ENCODE peak calls at places on chromosomes 3 and 15, in four cellular contexts. One of them, this sample, is unnamed.

GRCh38 chr3:187947927-187948682 is 202.8 kb upstream of the BCL6 start:
- DNase-seq in ovary: no peak
- DNase-seq in upper lobe of right lung: no peak
- DNase-seq in mesendoderm: no peak
- DNase-seq in this sample: no peak

GRCh38 chr3:94301346-94301745 is 238.5 kb downstream of the NSUN3 start:
- DNase-seq in ovary: no peak
- DNase-seq in upper lobe of right lung: no peak
- DNase-seq in mesendoderm: no peak
- DNase-seq in this sample: no peak

GRCh38 chr3:190194506-190194905 is 73.8 kb upstream of the P3H2 start:
- DNase-seq in ovary: no peak
- DNase-seq in upper lobe of right lung: no peak
- DNase-seq in mesendoderm: no peak
- DNase-seq in this sample: peak

GRCh38 chr15:78906310-78906608 is 33.6 kb downstream of the MORF4L1 start:
- DNase-seq in ovary: no peak
- DNase-seq in upper lobe of right lung: no peak
- DNase-seq in mesendoderm: no peak
- DNase-seq in this sample: no peak

GRCh38 chr15:71512281-71513016 is 297.9 kb upstream of the NR2E3 start:
- DNase-seq in ovary: no peak
- DNase-seq in upper lobe of right lung: no peak
- DNase-seq in mesendoderm: no peak
- DNase-seq in this sample: no peak

GRCh38 chr15:62344806-62345539 is 179.9 kb upstream of the C2CD4B start:
- DNase-seq in ovary: peak
- DNase-seq in upper lobe of right lung: no peak
- DNase-seq in mesendoderm: peak
- DNase-seq in this sample: peak

GRCh38 chr15:43977072-43977884 is 150.5 kb downstream of the WDR76 start:
- DNase-seq in ovary: no peak
- DNase-seq in upper lobe of right lung: no peak
- DNase-seq in mesendoderm: peak
- DNase-seq in this sample: no peak

GRCh38 chr3:189903562-189904250 is 217.0 kb downstream of the P3H2 start:
- DNase-seq in ovary: no peak
- DNase-seq in upper lobe of right lung: no peak
- DNase-seq in mesendoderm: no peak
- DNase-seq in this sample: no peak

GRCh38 chr3:111668912-111669488 is 73.9 kb upstream of the ZBED2 start:
- DNase-seq in ovary: no peak
- DNase-seq in upper lobe of right lung: no peak
- DNase-seq in mesendoderm: peak
- DNase-seq in this sample: peak

GRCh38 chr3:114356084-114357009 is 62.5 kb downstream of the TIGIT start:
- DNase-seq in ovary: no peak
- DNase-seq in upper lobe of right lung: no peak
- DNase-seq in mesendoderm: peak
- DNase-seq in this sample: peak

GRCh38 chr3:98890960-98891910 is 10.3 kb downstream of the DCBLD2 start:
- DNase-seq in ovary: no peak
- DNase-seq in upper lobe of right lung: no peak
- DNase-seq in mesendoderm: peak
- DNase-seq in this sample: no peak

GRCh38 chr3:32323605-32324004 is 68.0 kb upstream of the CMTM7 start:
- DNase-seq in ovary: no peak
- DNase-seq in upper lobe of right lung: no peak
- DNase-seq in mesendoderm: no peak
- DNase-seq in this sample: no peak

GRCh38 chr15:40104296-40104864 is 4.3 kb downstream of the BMF start:
- DNase-seq in ovary: no peak
- DNase-seq in upper lobe of right lung: no peak
- DNase-seq in mesendoderm: no peak
- DNase-seq in this sample: no peak

GRCh38 chr15:40104865-40105516 is 3.7 kb downstream of the BMF start:
- DNase-seq in ovary: peak
- DNase-seq in upper lobe of right lung: peak
- DNase-seq in mesendoderm: peak
- DNase-seq in this sample: peak

GRCh38 chr15:40106203-40107161 is 2.2 kb downstream of the BMF start:
- DNase-seq in ovary: no peak
- DNase-seq in upper lobe of right lung: peak
- DNase-seq in mesendoderm: peak
- DNase-seq in this sample: peak

GRCh38 chr15:40103864-40104271 is 4.8 kb downstream of the BMF start:
- DNase-seq in ovary: no peak
- DNase-seq in upper lobe of right lung: no peak
- DNase-seq in mesendoderm: peak
- DNase-seq in this sample: no peak

GRCh38 chr15:40105517-40106202 is 3.0 kb downstream of the BMF start:
- DNase-seq in ovary: no peak
- DNase-seq in upper lobe of right lung: no peak
- DNase-seq in mesendoderm: no peak
- DNase-seq in this sample: no peak
- H3K4me3 ChIP-seq in ovary: no peak
- H3K4me3 ChIP-seq in upper lobe of right lung: no peak
- H3K4me3 ChIP-seq in mesendoderm: no peak
- H3K4me3 ChIP-seq in this sample: no peak

DNA sequence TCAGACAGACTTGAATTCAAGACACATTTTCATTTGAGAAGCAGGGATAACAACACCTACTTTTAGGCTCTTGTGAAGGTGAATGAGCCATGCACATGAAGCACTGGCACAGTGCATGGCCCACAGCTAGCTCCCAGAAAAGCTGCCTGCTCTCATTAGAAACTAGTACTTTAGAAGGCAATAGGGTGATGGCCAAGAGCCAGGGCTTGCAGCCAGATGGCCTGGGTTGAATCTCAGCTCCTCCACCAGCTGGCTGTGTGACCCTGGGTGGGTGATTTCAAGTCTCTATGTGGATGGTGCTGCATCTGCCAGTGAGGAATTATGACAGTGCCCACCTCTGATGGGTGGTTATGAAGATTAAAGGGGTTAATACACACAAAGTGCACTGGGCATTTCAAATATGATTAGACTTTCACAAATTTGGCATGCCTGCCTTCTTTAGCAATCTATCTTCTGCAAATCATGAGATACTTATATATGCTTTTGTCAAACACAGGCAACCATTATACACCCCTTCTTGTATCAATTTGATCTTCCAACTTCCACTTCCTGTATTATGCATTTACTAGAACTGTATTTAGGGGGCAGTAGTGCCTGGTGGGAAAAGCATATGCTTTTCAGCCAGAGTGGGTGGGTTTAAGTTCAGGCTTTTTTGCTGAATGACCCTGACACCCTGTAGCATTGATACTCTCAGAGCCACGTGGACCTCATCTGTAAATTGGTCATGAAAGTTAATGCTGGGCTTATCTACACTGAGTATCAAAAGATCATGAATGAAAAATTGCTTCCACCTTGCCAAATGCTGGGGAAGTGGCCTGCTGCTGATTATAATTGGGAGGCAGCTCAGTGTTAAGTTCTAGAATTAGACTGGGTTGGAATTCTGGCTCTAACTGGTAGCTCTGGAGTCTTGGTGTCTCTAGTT is 34.7 kb upstream of the RBP1 start:
- DNase-seq in ovary: peak
- DNase-seq in upper lobe of right lung: no peak
- DNase-seq in mesendoderm: no peak
- DNase-seq in this sample: no peak
- H3K4me3 ChIP-seq in ovary: no peak
- H3K4me3 ChIP-seq in upper lobe of right lung: no peak
- H3K4me3 ChIP-seq in mesendoderm: no peak
- H3K4me3 ChIP-seq in this sample: no peak

GRCh38 chr15:70508561-70509281 is 254.6 kb downstream of the UACA start:
- DNase-seq in ovary: no peak
- DNase-seq in upper lobe of right lung: no peak
- DNase-seq in mesendoderm: peak
- DNase-seq in this sample: peak
- H3K4me3 ChIP-seq in ovary: no peak
- H3K4me3 ChIP-seq in upper lobe of right lung: no peak
- H3K4me3 ChIP-seq in mesendoderm: no peak
- H3K4me3 ChIP-seq in this sample: no peak

GRCh38 chr3:184778426-184779332 is 33.3 kb upstream of the VPS8 start:
- DNase-seq in ovary: no peak
- DNase-seq in upper lobe of right lung: peak
- DNase-seq in mesendoderm: no peak
- DNase-seq in this sample: no peak
- H3K4me3 ChIP-seq in ovary: no peak
- H3K4me3 ChIP-seq in upper lobe of right lung: no peak
- H3K4me3 ChIP-seq in mesendoderm: no peak
- H3K4me3 ChIP-seq in this sample: no peak

GRCh38 chr15:40930430-40931299 is 1.5 kb downstream of the DLL4 start:
- DNase-seq in ovary: no peak
- DNase-seq in upper lobe of right lung: peak
- DNase-seq in mesendoderm: peak
- DNase-seq in this sample: peak
- H3K4me3 ChIP-seq in ovary: peak
- H3K4me3 ChIP-seq in upper lobe of right lung: peak
- H3K4me3 ChIP-seq in mesendoderm: no peak
- H3K4me3 ChIP-seq in this sample: peak

GRCh38 chr3:123130079-123130726 is 63.4 kb downstream of the PDIA5 start:
- DNase-seq in ovary: no peak
- DNase-seq in upper lobe of right lung: no peak
- DNase-seq in mesendoderm: no peak
- DNase-seq in this sample: no peak
- H3K4me3 ChIP-seq in ovary: no peak
- H3K4me3 ChIP-seq in upper lobe of right lung: no peak
- H3K4me3 ChIP-seq in mesendoderm: no peak
- H3K4me3 ChIP-seq in this sample: no peak

GRCh38 chr15:99015677-99016568 is 8.3 kb upstream of the PGPEP1L start:
- DNase-seq in ovary: peak
- DNase-seq in upper lobe of right lung: peak
- DNase-seq in mesendoderm: peak
- DNase-seq in this sample: peak
- H3K4me3 ChIP-seq in ovary: peak
- H3K4me3 ChIP-seq in upper lobe of right lung: peak
- H3K4me3 ChIP-seq in mesendoderm: peak
- H3K4me3 ChIP-seq in this sample: peak

DNA sequence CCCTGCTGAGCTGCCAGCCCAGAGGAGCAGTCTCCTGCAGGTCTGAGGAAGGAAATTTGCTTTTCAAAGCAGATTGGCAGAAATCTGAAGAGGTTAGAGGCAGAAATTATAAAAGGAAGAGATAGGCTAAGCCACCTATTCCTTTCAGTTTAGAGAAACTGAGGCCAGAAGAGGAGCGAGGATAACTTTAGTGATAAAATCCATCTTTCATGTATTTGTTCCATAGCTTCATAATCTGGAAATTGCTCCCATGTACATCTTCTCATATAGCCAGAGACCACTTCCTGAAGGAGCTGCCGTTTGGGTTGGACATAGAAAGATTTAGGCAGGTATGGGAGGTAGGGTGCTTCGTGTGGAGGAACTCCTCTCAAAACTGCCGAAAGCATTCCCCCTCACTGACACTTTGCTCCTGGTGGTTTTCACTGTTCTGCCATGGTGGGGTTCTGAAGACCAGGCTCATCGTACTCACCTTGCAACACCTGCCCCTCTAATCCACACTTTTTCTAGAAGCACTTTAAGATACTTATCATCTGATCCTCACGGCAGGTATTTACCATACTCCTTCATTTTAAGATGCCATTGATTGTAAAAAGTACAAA is 670 bp upstream of the ACAP2 start:
- DNase-seq in ovary: no peak
- DNase-seq in upper lobe of right lung: no peak
- DNase-seq in mesendoderm: no peak
- DNase-seq in this sample: peak
- H3K4me3 ChIP-seq in ovary: peak
- H3K4me3 ChIP-seq in upper lobe of right lung: peak
- H3K4me3 ChIP-seq in mesendoderm: no peak
- H3K4me3 ChIP-seq in this sample: peak

GRCh38 chr3:141403576-141403975 is 35.3 kb downstream of the ZBTB38 start:
- DNase-seq in ovary: no peak
- DNase-seq in upper lobe of right lung: no peak
- DNase-seq in mesendoderm: no peak
- DNase-seq in this sample: no peak
- H3K4me3 ChIP-seq in ovary: peak
- H3K4me3 ChIP-seq in upper lobe of right lung: peak
- H3K4me3 ChIP-seq in mesendoderm: no peak
- H3K4me3 ChIP-seq in this sample: no peak

This sample was measured in neural progenitor cell.